ENCODE peak calls at places on chromosomes 16 and 17, in four cellular contexts. L is GM20000, Y is activated B cell treated with CpG ODN at 0.5 μM for 24 hours, R is OCI-LY7. G is an unnamed sample.

GRCh38 chr17:8060274-8060673 is 21.4 kb downstream of the ALOX15B start:
- DNase-seq in L (peak; percentile 81), Y (no peak), R (peak; percentile 80), G (peak; percentile 45)

GRCh38 chr17:14901376-14901775 is 363.8 kb downstream of the PMP22 start:
- DNase-seq in L (no peak), Y (no peak), R (no peak), G (no peak)

GRCh38 chr16:88383401-88384221 is 852 bp downstream of the ZNF469 start:
- DNase-seq in L (peak; percentile 71), Y (peak; percentile 28), R (no peak), G (peak; percentile 38)

GRCh38 chr17:12545877-12546513 is 119.7 kb upstream of the MYOCD start:
- DNase-seq in L (peak; percentile 51), Y (no peak), R (peak; percentile 50), G (no peak)

GRCh38 chr17:80119839-80120238 is 18.5 kb downstream of the GAA start:
- DNase-seq in L (peak; percentile 20), Y (peak; percentile 9), R (no peak), G (no peak)

GRCh38 chr17:74426551-74427047 is 5.3 kb upstream of the GPRC5C start:
- DNase-seq in L (no peak), Y (no peak), R (no peak), G (no peak)

GRCh38 chr17:31561469-31562412 is 170.3 kb downstream of the RAB11FIP4 start:
- DNase-seq in L (no peak), Y (no peak), R (peak; percentile 47), G (no peak)

GRCh38 chr16:23434380-23434779 is 18.6 kb downstream of the COG7 start:
- DNase-seq in L (peak; percentile 76), Y (peak; percentile 15), R (peak; percentile 78), G (no peak)

GRCh38 chr16:88335150-88335685 is 47.5 kb upstream of the ZNF469 start:
- DNase-seq in L (no peak), Y (no peak), R (no peak), G (no peak)

GRCh38 chr17:38709104-38709820 is 4.2 kb downstream of the MLLT6 start:
- DNase-seq in L (no peak), Y (no peak), R (no peak), G (no peak)

GRCh38 chr17:3890082-3890892 is 2.6 kb downstream of the CAMKK1 start:
- DNase-seq in L (no peak), Y (peak; percentile 54), R (no peak), G (no peak)

GRCh38 chr16:53465606-53466290 is 31.5 kb downstream of the RBL2 start:
- DNase-seq in L (no peak), Y (no peak), R (no peak), G (no peak)

GRCh38 chr17:7992924-7993323 is 9.5 kb upstream of the GUCY2D start:
- DNase-seq in L (no peak), Y (no peak), R (peak; percentile 26), G (no peak)

GRCh38 chr16:2160915-2161551 is 5.5 kb downstream of the TRAF7 start:
- DNase-seq in L (no peak), Y (no peak), R (no peak), G (no peak)

GRCh38 chr17:80220709-80221215 is 535 bp downstream of the SLC26A11 start:
- DNase-seq in L (no peak), Y (no peak), R (no peak), G (no peak)

GRCh38 chr17:45366049-45366448 is 49.2 kb upstream of the MAP3K14 start:
- DNase-seq in L (no peak), Y (no peak), R (no peak), G (no peak)

GRCh38 chr17:62876664-62877411 is 68.7 kb upstream of the MARCHF10 start:
- DNase-seq in L (no peak), Y (no peak), R (no peak), G (no peak)

GRCh38 chr16:47461598-47462266 is 601 bp downstream of the PHKB start:
- DNase-seq in L (peak; percentile 48), Y (no peak), R (peak; percentile 69), G (no peak)

GRCh38 chr17:63916566-63917185 is 2.0 kb downstream of the GH1 start:
- DNase-seq in L (no peak), Y (no peak), R (no peak), G (no peak)

GRCh38 chr16:8660841-8661301 is 13.5 kb upstream of the ABAT start:
- DNase-seq in L (peak; percentile 55), Y (no peak), R (peak; percentile 59), G (peak; percentile 60)

GRCh38 chr16:11390573-11391495 is 45.6 kb downstream of the RMI2 start:
- DNase-seq in L (peak; percentile 22), Y (no peak), R (no peak), G (no peak)

GRCh38 chr16:53913920-53914319 is 210.0 kb downstream of the FTO start:
- DNase-seq in L (no peak), Y (no peak), R (no peak), G (no peak)

GRCh38 chr17:61470530-61471136 is 18.4 kb downstream of the TBX4 start:
- DNase-seq in L (no peak), Y (no peak), R (no peak), G (no peak)
- TF ChIP-seq CTCF in L (no peak), Y (no peak), R (no peak), G (no peak)

GRCh38 chr17:47712330-47713023 is 18.5 kb downstream of the TBKBP1 start:
- DNase-seq in L (no peak), Y (no peak), R (no peak), G (no peak)
- TF ChIP-seq CTCF in L (no peak), Y (no peak), R (no peak), G (no peak)

DNA sequence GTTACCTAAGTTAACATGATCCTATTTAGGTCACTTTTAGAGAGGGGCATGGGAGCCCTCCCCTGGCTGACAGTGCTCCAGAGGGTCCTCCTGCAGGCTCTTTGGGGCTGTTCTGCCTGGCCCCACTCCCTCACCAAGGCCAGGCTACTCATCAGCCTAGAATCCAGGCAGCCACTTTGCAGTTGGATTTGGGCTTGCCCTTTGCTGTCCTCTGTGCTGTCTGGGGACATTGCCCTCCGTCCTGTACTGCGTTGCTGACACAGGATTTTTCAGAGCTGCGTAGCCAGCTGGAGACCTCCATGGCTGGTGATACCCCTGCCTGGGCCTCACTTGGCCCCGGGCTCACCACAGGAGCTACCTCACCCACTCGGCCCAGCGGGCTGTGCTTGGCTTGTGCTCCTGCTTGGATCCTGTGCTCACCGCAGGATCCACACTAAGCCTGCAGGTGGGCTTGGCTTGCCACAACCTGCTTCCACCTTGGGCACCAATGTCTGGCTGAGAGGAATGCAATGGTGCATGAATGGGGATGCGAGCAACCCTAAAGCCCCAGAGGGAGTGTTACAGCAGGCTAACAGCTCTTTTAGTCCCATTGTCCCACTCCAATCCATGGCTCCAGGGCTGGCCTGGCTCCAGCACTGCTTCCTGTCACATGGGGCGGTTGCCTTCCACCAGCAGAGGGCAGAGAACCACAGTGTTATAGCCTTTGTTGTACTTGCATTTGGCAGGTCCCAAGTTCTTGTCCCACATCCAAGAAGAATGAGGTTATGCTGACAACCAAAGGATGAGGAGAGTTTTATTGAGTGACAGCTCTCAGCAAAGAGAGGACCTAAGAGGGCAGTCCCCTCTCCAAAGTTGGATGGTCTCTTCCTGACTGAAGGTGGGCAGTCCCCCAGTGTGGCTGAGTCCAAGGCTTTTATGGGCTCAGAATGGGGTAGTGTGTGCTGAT is 21.5 kb downstream of the CCL4 start:
- DNase-seq in L (no peak), Y (no peak), R (peak; percentile 59), G (no peak)
- TF ChIP-seq CTCF in L (no peak), Y (no peak), R (peak; percentile 47), G (no peak)

GRCh38 chr16:69105501-69106361 is at the start of gene HAS3:
- DNase-seq in L (peak; percentile 84), Y (peak; percentile 38), R (peak; percentile 12), G (peak; percentile 53)
- TF ChIP-seq CTCF in L (peak; percentile 24), Y (no peak), R (no peak), G (peak; percentile 4)

GRCh38 chr17:34255841-34256240 is 756 bp downstream of the CCL2 start:
- DNase-seq in L (no peak), Y (no peak), R (no peak), G (no peak)
- TF ChIP-seq CTCF in L (no peak), Y (no peak), R (no peak), G (no peak)

GRCh38 chr16:65967376-65967775 is 399.1 kb upstream of the CDH5 start:
- DNase-seq in L (no peak), Y (no peak), R (no peak), G (no peak)

GRCh38 chr16:65959978-65960377 is 406.5 kb upstream of the CDH5 start:
- DNase-seq in L (no peak), Y (no peak), R (no peak), G (no peak)

GRCh38 chr16:65965632-65966031 is 400.9 kb upstream of the CDH5 start:
- DNase-seq in L (no peak), Y (no peak), R (no peak), G (no peak)

GRCh38 chr16:65961491-65962143 is 404.9 kb upstream of the CDH5 start:
- DNase-seq in L (no peak), Y (no peak), R (no peak), G (no peak)

DNA sequence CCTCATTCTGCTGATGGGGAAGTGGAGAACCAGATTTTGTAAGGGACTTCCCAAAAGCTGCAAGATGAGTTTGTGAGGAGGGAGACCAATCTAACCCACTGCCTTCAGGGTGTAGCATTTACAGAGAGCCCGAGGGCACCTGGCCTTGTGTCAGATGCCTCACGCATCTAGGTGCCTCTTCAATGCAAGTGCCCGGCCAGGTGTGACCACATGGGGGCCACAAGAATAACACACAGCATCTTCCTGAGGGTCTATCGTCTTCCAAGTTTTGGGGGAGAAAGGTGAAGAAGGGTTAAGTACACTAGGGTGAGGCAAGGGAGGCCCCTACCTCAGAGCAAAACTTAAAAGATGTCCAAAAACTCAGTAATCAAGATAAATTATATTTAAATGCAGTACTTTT is 401.7 kb upstream of the CDH5 start:
- DNase-seq in L (no peak), Y (no peak), R (no peak), G (no peak)
- TF ChIP-seq CTCF in L (no peak), Y (no peak), R (no peak), G (no peak)

DNA sequence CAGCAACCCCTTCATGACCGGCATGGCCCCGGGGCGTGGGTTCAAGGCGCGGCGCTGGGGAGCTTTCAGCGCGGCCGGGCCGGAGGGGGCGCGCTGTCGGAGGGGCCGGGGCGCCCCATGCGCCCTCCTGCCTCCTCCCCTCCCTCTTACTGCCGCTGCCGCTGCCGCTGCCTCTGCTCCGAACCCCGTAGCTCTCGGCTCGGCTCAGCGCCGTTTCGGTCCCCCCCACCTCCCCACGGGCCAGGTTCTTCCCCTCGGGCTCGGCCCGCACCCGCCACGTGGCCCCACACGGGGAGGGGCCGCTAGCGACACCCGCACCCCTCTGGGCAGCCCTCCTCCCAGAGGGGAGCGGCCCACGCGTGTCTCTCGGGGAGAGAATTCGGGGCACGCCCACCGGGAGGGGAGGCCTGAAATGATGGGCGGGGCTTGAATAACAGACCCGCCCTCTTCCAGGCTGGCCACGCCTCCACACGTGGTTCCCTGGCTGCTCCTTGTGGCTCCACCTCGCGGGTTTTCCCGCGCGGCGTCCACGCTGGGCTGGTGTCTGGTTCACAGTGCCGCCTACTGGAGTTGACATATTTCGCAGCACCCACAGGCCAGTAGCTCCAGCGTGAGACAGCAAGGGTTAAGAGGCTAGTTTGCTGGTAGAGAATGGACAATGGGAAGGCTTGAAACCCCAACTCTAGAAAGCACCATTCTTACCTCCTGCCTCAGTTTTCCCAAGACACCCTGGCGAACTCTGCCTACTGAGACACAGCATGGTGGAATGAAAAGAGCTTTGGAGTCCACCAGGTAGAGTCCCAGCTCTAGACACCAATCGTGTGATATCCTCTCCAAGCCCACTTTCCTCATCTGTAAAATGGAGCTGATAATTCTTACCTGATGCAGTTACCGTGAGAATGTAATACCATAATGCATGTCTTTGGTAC is at the start of gene KCNH4:
- DNase-seq in L (peak; percentile 96), Y (peak; percentile 83), R (peak; percentile 83), G (no peak)
- TF ChIP-seq CTCF in L (peak; percentile 66), Y (no peak), R (peak; percentile 82), G (peak; percentile 42)